ENCODE peak calls at places on chromosomes 1 and 21, in eight cellular contexts. O, I, U, M, L, K, A and G are unnamed samples. For H3K4me1 and H3K9me3, the result is how much of the 10 kb centered on the place peaks cover.

GRCh38 chr1:204130178-204130577 is 21.7 kb downstream of the ETNK2 start:
- DNase-seq in O (peak), I (no peak), U (no peak), M (no peak), L (no peak), K (no peak), A (peak), G (no peak)

GRCh38 chr1:150406483-150406882 is 42.5 kb downstream of the RPRD2 start:
- DNase-seq in O (no peak), I (no peak), U (no peak), M (no peak), L (no peak), K (peak), A (no peak), G (no peak)

GRCh38 chr1:247338723-247339270 is 7.1 kb upstream of the ZNF496 start:
- DNase-seq in O (no peak), I (no peak), U (no peak), M (no peak), L (no peak), K (no peak), A (no peak), G (no peak)

GRCh38 chr21:34801519-34802132 is 132.8 kb downstream of the CLIC6 start:
- DNase-seq in O (no peak), I (no peak), U (no peak), M (no peak), L (no peak), K (peak), A (no peak), G (no peak)

GRCh38 chr1:29838738-29839320 is 602.5 kb downstream of the PTPRU start:
- DNase-seq in O (no peak), I (no peak), U (no peak), M (no peak), L (no peak), K (no peak), A (no peak), G (no peak)

GRCh38 chr1:112337028-112337531 is 58.9 kb upstream of the CTTNBP2NL start:
- DNase-seq in O (peak), I (peak), U (no peak), M (peak), L (no peak), K (peak), A (no peak), G (peak)

GRCh38 chr1:55048453-55049270 is 9.3 kb downstream of the PCSK9 start:
- DNase-seq in O (no peak), I (no peak), U (no peak), M (no peak), L (no peak), K (no peak), A (no peak), G (no peak)

GRCh38 chr1:226584164-226584563 is 35.6 kb downstream of the STUM start:
- DNase-seq in O (no peak), I (no peak), U (no peak), M (no peak), L (no peak), K (peak), A (no peak), G (no peak)

GRCh38 chr1:2583871-2584341 is 2.7 kb upstream of the PRXL2B start:
- DNase-seq in O (peak), I (no peak), U (no peak), M (peak), L (no peak), K (peak), A (no peak), G (no peak)

GRCh38 chr1:51415963-51416362 is 85.6 kb upstream of the TTC39A start:
- DNase-seq in O (no peak), I (no peak), U (no peak), M (no peak), L (no peak), K (no peak), A (no peak), G (no peak)

GRCh38 chr1:171801395-171801990 is 20.0 kb downstream of the METTL13 start:
- DNase-seq in O (no peak), I (no peak), U (no peak), M (no peak), L (no peak), K (peak), A (no peak), G (no peak)

GRCh38 chr1:11098931-11099309 is 749 bp downstream of the EXOSC10 start:
- DNase-seq in O (no peak), I (no peak), U (no peak), M (no peak), L (no peak), K (no peak), A (no peak), G (no peak)

GRCh38 chr1:98121661-98122060 is 200.8 kb upstream of the DPYD start:
- DNase-seq in O (no peak), I (no peak), U (no peak), M (no peak), L (no peak), K (no peak), A (no peak), G (no peak)

GRCh38 chr1:107389410-107390075 is 248.7 kb downstream of the NTNG1 start:
- DNase-seq in O (no peak), I (no peak), U (no peak), M (no peak), L (no peak), K (no peak), A (no peak), G (no peak)

GRCh38 chr21:40457741-40458140 is 389.2 kb downstream of the DSCAM start:
- DNase-seq in O (no peak), I (no peak), U (no peak), M (no peak), L (no peak), K (no peak), A (no peak), G (no peak)

GRCh38 chr1:61226791-61227567 is 144.6 kb downstream of the NFIA start:
- DNase-seq in O (peak), I (no peak), U (no peak), M (no peak), L (no peak), K (no peak), A (no peak), G (no peak)

GRCh38 chr1:164748253-164748899 is 189.4 kb downstream of the PBX1 start:
- DNase-seq in O (peak), I (peak), U (no peak), M (peak), L (no peak), K (peak), A (no peak), G (peak)

GRCh38 chr1:113226118-113226517 is 153.1 kb downstream of the LRIG2 start:
- DNase-seq in O (no peak), I (no peak), U (no peak), M (peak), L (no peak), K (peak), A (peak), G (no peak)

GRCh38 chr1:59052194-59052593 is 244.7 kb upstream of the FGGY start:
- DNase-seq in O (peak), I (no peak), U (no peak), M (no peak), L (no peak), K (no peak), A (no peak), G (no peak)

GRCh38 chr1:57165546-57165945 is 199.7 kb upstream of the C8B start:
- DNase-seq in O (no peak), I (no peak), U (no peak), M (no peak), L (no peak), K (peak), A (no peak), G (no peak)

GRCh38 chr1:165114022-165114888 is 242.3 kb downstream of the LMX1A start:
- DNase-seq in O (no peak), I (no peak), U (no peak), M (no peak), L (no peak), K (peak), A (no peak), G (no peak)

GRCh38 chr1:205348559-205349477 is 7.9 kb downstream of the KLHDC8A start:
- DNase-seq in O (no peak), I (no peak), U (no peak), M (no peak), L (no peak), K (no peak), A (no peak), G (no peak)

GRCh38 chr1:12173631-12174121 is 6.9 kb downstream of the TNFRSF1B start:
- DNase-seq in O (peak), I (peak), U (no peak), M (peak), L (peak), K (peak), A (no peak), G (no peak)

GRCh38 chr1:204408074-204408507 is 3.5 kb downstream of the PPP1R15B start:
- DNase-seq in O (peak), I (peak), U (peak), M (peak), L (peak), K (peak), A (peak), G (peak)

GRCh38 chr1:8259498-8260290 is 58.2 kb upstream of the SLC45A1 start:
- DNase-seq in O (peak), I (no peak), U (peak), M (no peak), L (no peak), K (peak), A (peak), G (peak)

GRCh38 chr1:204307334-204307883 is 52.3 kb downstream of the PLEKHA6 start:
- DNase-seq in O (peak), I (peak), U (no peak), M (peak), L (no peak), K (peak), A (peak), G (no peak)

GRCh38 chr1:68173283-68174172 is 58.8 kb downstream of the WLS start:
- DNase-seq in O (no peak), I (no peak), U (no peak), M (no peak), L (no peak), K (peak), A (no peak), G (no peak)

GRCh38 chr1:100456880-100457279 is 81.1 kb upstream of the GPR88 start:
- DNase-seq in O (no peak), I (no peak), U (no peak), M (no peak), L (no peak), K (peak), A (no peak), G (no peak)

GRCh38 chr1:231808990-231809389 is 182.4 kb downstream of the DISC1 start:
- DNase-seq in O (no peak), I (no peak), U (no peak), M (peak), L (no peak), K (peak), A (no peak), G (no peak)

GRCh38 chr1:10065344-10065685 is 32.6 kb downstream of the UBE4B start:
- DNase-seq in O (no peak), I (no peak), U (no peak), M (no peak), L (no peak), K (peak), A (no peak), G (no peak)

GRCh38 chr1:7659514-7659913 is 111.6 kb upstream of the VAMP3 start:
- DNase-seq in O (no peak), I (no peak), U (no peak), M (no peak), L (no peak), K (no peak), A (no peak), G (no peak)

GRCh38 chr1:30839827-30840359 is 68.7 kb downstream of the SDC3 start:
- DNase-seq in O (no peak), I (no peak), U (no peak), M (no peak), L (no peak), K (no peak), A (no peak), G (no peak)

DNA sequence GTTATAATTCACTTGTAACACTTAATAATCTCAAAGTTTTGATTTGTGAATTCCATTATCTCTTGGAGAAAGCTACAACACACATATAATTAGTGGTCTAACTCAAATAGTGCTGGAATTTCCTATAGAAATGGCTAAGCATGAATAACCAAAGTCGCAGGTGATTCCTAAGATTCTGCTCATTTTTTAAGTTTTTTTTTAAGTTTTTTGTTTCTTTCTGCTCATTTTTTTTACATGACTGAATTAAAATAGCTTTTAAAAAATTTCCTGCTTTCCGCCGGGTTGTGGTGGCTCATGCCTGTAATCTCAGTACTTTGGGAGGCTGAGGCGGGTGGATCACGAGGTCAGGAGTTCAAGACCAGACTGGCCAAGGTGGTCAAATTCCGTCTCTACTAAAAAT is 90.4 kb downstream of the APP start:
- DNase-seq in O (no peak), I (no peak), U (no peak), M (no peak), L (no peak), K (no peak), A (no peak), G (no peak)
- H3K4me3 ChIP-seq in O (no peak), I (no peak), U (no peak), M (no peak), L (no peak), K (no peak), A (no peak), G (no peak)

DNA sequence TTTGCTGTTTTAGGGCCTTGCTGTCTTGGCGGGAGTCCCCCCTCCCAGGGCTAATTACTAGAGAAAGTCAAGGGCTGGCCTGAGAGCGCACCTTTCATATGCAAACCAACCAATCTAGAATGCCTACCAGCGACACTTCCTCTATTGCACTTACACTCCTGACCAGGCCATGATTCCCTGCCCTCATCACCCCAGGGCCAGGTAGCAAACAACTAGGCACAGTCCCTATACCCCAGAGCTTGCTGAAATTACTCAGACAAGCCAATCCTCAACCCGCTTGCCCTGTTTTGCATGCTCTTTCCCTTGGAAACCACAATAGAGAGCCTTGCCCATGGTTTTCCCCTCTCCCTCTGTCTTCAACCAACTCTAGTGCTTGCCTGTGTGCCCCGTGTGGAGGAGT is 70.3 kb downstream of the URB2 start:
- DNase-seq in O (no peak), I (no peak), U (no peak), M (no peak), L (no peak), K (no peak), A (no peak), G (no peak)
- H3K4me1 ChIP-seq in O (under half), I (under half), U (under half), M (under half), L (under half), K (under half), A (under half), G (under half)

GRCh38 chr21:27407296-27407695 is 440.4 kb upstream of the ADAMTS5 start:
- DNase-seq in O (no peak), I (no peak), U (no peak), M (no peak), L (no peak), K (peak), A (no peak), G (no peak)
- H3K9me3 ChIP-seq in O (under half), I (under half), U (under half), M (under half), L (under half), K (under half), A (under half), G (under half)

GRCh38 chr1:211135342-211135950 is 1.5 kb upstream of the KCNH1 start:
- DNase-seq in O (no peak), I (no peak), U (no peak), M (no peak), L (no peak), K (peak), A (no peak), G (no peak)

GRCh38 chr1:211129790-211130189 is 4.2 kb downstream of the KCNH1 start:
- DNase-seq in O (no peak), I (no peak), U (no peak), M (no peak), L (no peak), K (no peak), A (no peak), G (no peak)

GRCh38 chr1:211133841-211134669 is at the start of gene KCNH1:
- DNase-seq in O (peak), I (peak), U (no peak), M (peak), L (peak), K (peak), A (peak), G (peak)

GRCh38 chr1:211133393-211133840 is 531 bp downstream of the KCNH1 start:
- DNase-seq in O (no peak), I (no peak), U (no peak), M (peak), L (peak), K (no peak), A (peak), G (peak)

DNA sequence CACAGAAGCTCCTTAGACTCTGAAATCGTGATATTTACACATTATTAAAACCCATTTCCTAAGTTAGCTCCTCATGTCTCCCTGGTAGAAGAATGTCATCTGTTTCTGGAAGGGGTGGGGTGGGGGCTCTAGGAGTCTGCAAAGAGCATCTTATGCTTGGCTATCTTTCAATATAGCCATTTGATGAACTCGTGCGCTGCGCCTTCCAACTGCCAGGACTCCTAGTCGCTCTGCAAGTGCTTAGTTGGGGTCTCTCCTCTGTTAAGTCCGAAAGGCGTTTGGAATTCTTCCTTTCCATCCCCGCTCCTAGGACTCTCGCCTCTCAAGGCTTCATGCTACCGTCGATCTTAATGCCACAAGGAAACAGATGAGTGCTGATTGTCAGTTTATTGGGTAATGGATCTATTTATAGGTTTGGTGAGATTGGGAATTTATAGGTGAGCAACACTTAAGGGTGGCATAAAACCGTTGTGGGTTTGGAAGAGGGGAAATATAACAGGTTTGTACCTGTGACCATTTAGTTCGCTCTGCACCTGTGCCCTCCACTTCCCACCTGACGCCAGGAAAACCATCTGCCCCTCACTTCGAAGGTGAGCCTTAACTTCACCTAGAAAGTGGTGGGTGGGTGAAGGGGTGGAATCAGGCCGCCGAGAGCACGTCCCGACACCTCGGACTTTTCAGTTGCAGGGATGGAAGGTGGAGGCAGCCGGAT is 1.1 kb downstream of the KCNH1 start:
- DNase-seq in O (no peak), I (no peak), U (no peak), M (no peak), L (no peak), K (no peak), A (no peak), G (no peak)
- H3K4me3 ChIP-seq in O (no peak), I (peak), U (peak), M (no peak), L (peak), K (peak), A (no peak), G (peak)

GRCh38 chr1:36342426-36343185 is 19.2 kb upstream of the EVA1B start:
- DNase-seq in O (peak), I (no peak), U (no peak), M (peak), L (peak), K (peak), A (no peak), G (peak)

GRCh38 chr1:36344395-36344680 is 20.9 kb upstream of the EVA1B start:
- DNase-seq in O (no peak), I (no peak), U (no peak), M (peak), L (no peak), K (no peak), A (no peak), G (peak)

GRCh38 chr1:36341626-36342320 is 18.3 kb upstream of the EVA1B start:
- DNase-seq in O (no peak), I (no peak), U (no peak), M (peak), L (no peak), K (no peak), A (no peak), G (no peak)

GRCh38 chr1:36345353-36345752 is 21.9 kb upstream of the EVA1B start:
- DNase-seq in O (no peak), I (no peak), U (no peak), M (no peak), L (no peak), K (no peak), A (no peak), G (no peak)

GRCh38 chr1:36343651-36344394 is 20.4 kb upstream of the EVA1B start:
- DNase-seq in O (no peak), I (no peak), U (no peak), M (no peak), L (no peak), K (no peak), A (no peak), G (peak)
- H3K4me1 ChIP-seq in O (under half), I (under half), U (under half), M (under half), L (under half), K (under half), A (under half), G (under half)

DNA sequence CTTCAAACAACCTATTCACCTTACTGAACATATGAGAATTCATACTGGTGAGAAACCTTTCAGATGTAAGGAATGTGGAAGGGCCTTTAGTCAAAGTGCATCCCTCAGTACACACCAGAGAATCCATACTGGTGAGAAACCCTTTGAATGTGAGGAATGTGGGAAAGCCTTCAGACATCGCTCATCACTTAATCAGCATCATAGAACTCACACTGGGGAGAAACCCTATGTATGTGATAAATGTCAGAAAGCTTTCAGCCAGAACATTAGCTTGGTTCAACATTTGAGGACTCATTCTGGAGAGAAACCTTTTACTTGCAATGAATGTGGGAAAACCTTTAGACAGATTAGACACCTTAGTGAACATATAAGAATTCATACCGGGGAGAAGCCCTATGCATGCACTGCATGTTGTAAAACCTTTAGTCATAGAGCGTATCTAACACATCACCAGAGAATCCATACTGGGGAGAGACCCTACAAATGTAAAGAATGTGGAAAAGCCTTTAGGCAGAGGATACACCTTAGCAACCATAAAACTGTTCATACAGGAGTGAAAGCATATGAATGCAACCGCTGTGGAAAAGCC is 13.2 kb upstream of the EXO5 start:
- DNase-seq in O (no peak), I (no peak), U (no peak), M (no peak), L (no peak), K (no peak), A (no peak), G (no peak)
- H3K9me3 ChIP-seq in O (under half), I (half or more), U (under half), M (under half), L (under half), K (under half), A (under half), G (half or more)

GRCh38 chr1:147246910-147247655 is 4.6 kb downstream of the CHD1L start:
- DNase-seq in O (no peak), I (no peak), U (no peak), M (no peak), L (no peak), K (no peak), A (no peak), G (no peak)

GRCh38 chr1:147247656-147248238 is 5.3 kb downstream of the CHD1L start:
- DNase-seq in O (no peak), I (no peak), U (no peak), M (no peak), L (no peak), K (peak), A (no peak), G (no peak)

GRCh38 chr1:147246044-147246690 is 3.7 kb downstream of the CHD1L start:
- DNase-seq in O (no peak), I (no peak), U (no peak), M (no peak), L (no peak), K (no peak), A (no peak), G (no peak)

GRCh38 chr1:147245129-147245528 is 2.6 kb downstream of the CHD1L start:
- DNase-seq in O (no peak), I (no peak), U (no peak), M (no peak), L (no peak), K (no peak), A (no peak), G (no peak)

GRCh38 chr1:147245586-147246021 is 3.1 kb downstream of the CHD1L start:
- DNase-seq in O (no peak), I (no peak), U (no peak), M (no peak), L (no peak), K (no peak), A (no peak), G (no peak)
- H3K4me3 ChIP-seq in O (no peak), I (no peak), U (no peak), M (no peak), L (no peak), K (no peak), A (no peak), G (no peak)